ENCODE peak calls at places on chromosomes 5 and 9, in ten cellular contexts. One of them, this sample, is unnamed.

GRCh38 chr5:16626696-16627264 is 10.0 kb upstream of the RETREG1 start:
- DNase-seq in type B pancreatic cell: no peak
- DNase-seq in fibroblast of the aortic adventitia: no peak
- DNase-seq in right lobe of liver: no peak
- DNase-seq in activated T-helper 1 cell treated with anti-CD3 and anti-CD28 coated beads, Interleukin-12 subunit alpha, Interleukin-12 subunit beta, Interleukin-2, Interleukin-4 antibody, amounts not matched to agents 30 ng/mL and 10 ng/mL and 1 ng/mL, durations not matched to agents 14 hours and 24 hours and 36 hours: peak
- DNase-seq in cardiac fibroblast: peak
- DNase-seq in HCT116: no peak
- DNase-seq in nephron progenitor cell: no peak
- DNase-seq in AG04449: no peak
- DNase-seq in WTC11: no peak
- DNase-seq in this sample: no peak

GRCh38 chr9:91640428-91640827 is 216.8 kb upstream of the NFIL3 start:
- DNase-seq in type B pancreatic cell: no peak
- DNase-seq in fibroblast of the aortic adventitia: no peak
- DNase-seq in right lobe of liver: no peak
- DNase-seq in activated T-helper 1 cell treated with anti-CD3 and anti-CD28 coated beads, Interleukin-12 subunit alpha, Interleukin-12 subunit beta, Interleukin-2, Interleukin-4 antibody, amounts not matched to agents 30 ng/mL and 10 ng/mL and 1 ng/mL, durations not matched to agents 14 hours and 24 hours and 36 hours: no peak
- DNase-seq in cardiac fibroblast: no peak
- DNase-seq in HCT116: no peak
- DNase-seq in nephron progenitor cell: no peak
- DNase-seq in AG04449: no peak
- DNase-seq in WTC11: no peak
- DNase-seq in this sample: no peak

GRCh38 chr9:33637881-33638280 is 113.8 kb downstream of the ANKRD18B start:
- DNase-seq in type B pancreatic cell: no peak
- DNase-seq in fibroblast of the aortic adventitia: no peak
- DNase-seq in right lobe of liver: no peak
- DNase-seq in activated T-helper 1 cell treated with anti-CD3 and anti-CD28 coated beads, Interleukin-12 subunit alpha, Interleukin-12 subunit beta, Interleukin-2, Interleukin-4 antibody, amounts not matched to agents 30 ng/mL and 10 ng/mL and 1 ng/mL, durations not matched to agents 14 hours and 24 hours and 36 hours: no peak
- DNase-seq in cardiac fibroblast: no peak
- DNase-seq in HCT116: no peak
- DNase-seq in nephron progenitor cell: no peak
- DNase-seq in AG04449: no peak
- DNase-seq in WTC11: no peak
- DNase-seq in this sample: no peak

GRCh38 chr9:134622896-134623407 is 18.7 kb upstream of the COL5A1 start:
- DNase-seq in type B pancreatic cell: peak
- DNase-seq in fibroblast of the aortic adventitia: no peak
- DNase-seq in right lobe of liver: peak
- DNase-seq in activated T-helper 1 cell treated with anti-CD3 and anti-CD28 coated beads, Interleukin-12 subunit alpha, Interleukin-12 subunit beta, Interleukin-2, Interleukin-4 antibody, amounts not matched to agents 30 ng/mL and 10 ng/mL and 1 ng/mL, durations not matched to agents 14 hours and 24 hours and 36 hours: no peak
- DNase-seq in cardiac fibroblast: no peak
- DNase-seq in HCT116: no peak
- DNase-seq in nephron progenitor cell: no peak
- DNase-seq in AG04449: no peak
- DNase-seq in WTC11: peak
- DNase-seq in this sample: no peak

GRCh38 chr5:151451626-151452520 is 4.5 kb downstream of the SLC36A1 start:
- DNase-seq in type B pancreatic cell: no peak
- DNase-seq in fibroblast of the aortic adventitia: no peak
- DNase-seq in right lobe of liver: no peak
- DNase-seq in activated T-helper 1 cell treated with anti-CD3 and anti-CD28 coated beads, Interleukin-12 subunit alpha, Interleukin-12 subunit beta, Interleukin-2, Interleukin-4 antibody, amounts not matched to agents 30 ng/mL and 10 ng/mL and 1 ng/mL, durations not matched to agents 14 hours and 24 hours and 36 hours: no peak
- DNase-seq in cardiac fibroblast: peak
- DNase-seq in HCT116: no peak
- DNase-seq in nephron progenitor cell: no peak
- DNase-seq in AG04449: peak
- DNase-seq in WTC11: no peak
- DNase-seq in this sample: no peak

GRCh38 chr9:88680505-88681160 is 145.7 kb downstream of the NXNL2 start:
- DNase-seq in type B pancreatic cell: no peak
- DNase-seq in fibroblast of the aortic adventitia: peak
- DNase-seq in right lobe of liver: no peak
- DNase-seq in activated T-helper 1 cell treated with anti-CD3 and anti-CD28 coated beads, Interleukin-12 subunit alpha, Interleukin-12 subunit beta, Interleukin-2, Interleukin-4 antibody, amounts not matched to agents 30 ng/mL and 10 ng/mL and 1 ng/mL, durations not matched to agents 14 hours and 24 hours and 36 hours: no peak
- DNase-seq in cardiac fibroblast: peak
- DNase-seq in HCT116: no peak
- DNase-seq in nephron progenitor cell: no peak
- DNase-seq in AG04449: no peak
- DNase-seq in WTC11: no peak
- DNase-seq in this sample: no peak

GRCh38 chr9:106878081-106878837 is 15.3 kb downstream of the ZNF462 start:
- DNase-seq in type B pancreatic cell: no peak
- DNase-seq in fibroblast of the aortic adventitia: no peak
- DNase-seq in right lobe of liver: no peak
- DNase-seq in activated T-helper 1 cell treated with anti-CD3 and anti-CD28 coated beads, Interleukin-12 subunit alpha, Interleukin-12 subunit beta, Interleukin-2, Interleukin-4 antibody, amounts not matched to agents 30 ng/mL and 10 ng/mL and 1 ng/mL, durations not matched to agents 14 hours and 24 hours and 36 hours: no peak
- DNase-seq in cardiac fibroblast: no peak
- DNase-seq in HCT116: no peak
- DNase-seq in nephron progenitor cell: no peak
- DNase-seq in AG04449: no peak
- DNase-seq in WTC11: peak
- DNase-seq in this sample: no peak

GRCh38 chr5:93621340-93621872 is 38.4 kb downstream of the NR2F1 start:
- DNase-seq in type B pancreatic cell: peak
- DNase-seq in fibroblast of the aortic adventitia: no peak
- DNase-seq in right lobe of liver: peak
- DNase-seq in activated T-helper 1 cell treated with anti-CD3 and anti-CD28 coated beads, Interleukin-12 subunit alpha, Interleukin-12 subunit beta, Interleukin-2, Interleukin-4 antibody, amounts not matched to agents 30 ng/mL and 10 ng/mL and 1 ng/mL, durations not matched to agents 14 hours and 24 hours and 36 hours: no peak
- DNase-seq in cardiac fibroblast: peak
- DNase-seq in HCT116: no peak
- DNase-seq in nephron progenitor cell: peak
- DNase-seq in AG04449: no peak
- DNase-seq in WTC11: peak
- DNase-seq in this sample: peak

GRCh38 chr9:13621871-13622564 is 342.5 kb upstream of the MPDZ start:
- DNase-seq in type B pancreatic cell: no peak
- DNase-seq in fibroblast of the aortic adventitia: no peak
- DNase-seq in right lobe of liver: no peak
- DNase-seq in activated T-helper 1 cell treated with anti-CD3 and anti-CD28 coated beads, Interleukin-12 subunit alpha, Interleukin-12 subunit beta, Interleukin-2, Interleukin-4 antibody, amounts not matched to agents 30 ng/mL and 10 ng/mL and 1 ng/mL, durations not matched to agents 14 hours and 24 hours and 36 hours: no peak
- DNase-seq in cardiac fibroblast: no peak
- DNase-seq in HCT116: no peak
- DNase-seq in nephron progenitor cell: no peak
- DNase-seq in AG04449: no peak
- DNase-seq in WTC11: no peak
- DNase-seq in this sample: no peak

GRCh38 chr5:180553530-180553929 is 37.8 kb downstream of the SCGB3A1 start:
- DNase-seq in type B pancreatic cell: no peak
- DNase-seq in fibroblast of the aortic adventitia: no peak
- DNase-seq in right lobe of liver: no peak
- DNase-seq in activated T-helper 1 cell treated with anti-CD3 and anti-CD28 coated beads, Interleukin-12 subunit alpha, Interleukin-12 subunit beta, Interleukin-2, Interleukin-4 antibody, amounts not matched to agents 30 ng/mL and 10 ng/mL and 1 ng/mL, durations not matched to agents 14 hours and 24 hours and 36 hours: no peak
- DNase-seq in cardiac fibroblast: no peak
- DNase-seq in HCT116: no peak
- DNase-seq in nephron progenitor cell: no peak
- DNase-seq in AG04449: no peak
- DNase-seq in WTC11: no peak
- DNase-seq in this sample: no peak

GRCh38 chr5:141513021-141513626 is 24.2 kb downstream of the PCDHGC5 start:
- DNase-seq in type B pancreatic cell: peak
- DNase-seq in fibroblast of the aortic adventitia: no peak
- DNase-seq in right lobe of liver: no peak
- DNase-seq in activated T-helper 1 cell treated with anti-CD3 and anti-CD28 coated beads, Interleukin-12 subunit alpha, Interleukin-12 subunit beta, Interleukin-2, Interleukin-4 antibody, amounts not matched to agents 30 ng/mL and 10 ng/mL and 1 ng/mL, durations not matched to agents 14 hours and 24 hours and 36 hours: no peak
- DNase-seq in cardiac fibroblast: no peak
- DNase-seq in HCT116: no peak
- DNase-seq in nephron progenitor cell: peak
- DNase-seq in AG04449: no peak
- DNase-seq in WTC11: peak
- DNase-seq in this sample: no peak

GRCh38 chr5:133807348-133807747 is 161.1 kb downstream of the C5orf15 start:
- DNase-seq in type B pancreatic cell: no peak
- DNase-seq in fibroblast of the aortic adventitia: no peak
- DNase-seq in right lobe of liver: no peak
- DNase-seq in activated T-helper 1 cell treated with anti-CD3 and anti-CD28 coated beads, Interleukin-12 subunit alpha, Interleukin-12 subunit beta, Interleukin-2, Interleukin-4 antibody, amounts not matched to agents 30 ng/mL and 10 ng/mL and 1 ng/mL, durations not matched to agents 14 hours and 24 hours and 36 hours: no peak
- DNase-seq in cardiac fibroblast: no peak
- DNase-seq in HCT116: no peak
- DNase-seq in nephron progenitor cell: no peak
- DNase-seq in AG04449: no peak
- DNase-seq in WTC11: no peak
- DNase-seq in this sample: no peak

GRCh38 chr9:98481676-98482075 is 226.2 kb upstream of the TBC1D2 start:
- DNase-seq in type B pancreatic cell: no peak
- DNase-seq in fibroblast of the aortic adventitia: no peak
- DNase-seq in right lobe of liver: no peak
- DNase-seq in activated T-helper 1 cell treated with anti-CD3 and anti-CD28 coated beads, Interleukin-12 subunit alpha, Interleukin-12 subunit beta, Interleukin-2, Interleukin-4 antibody, amounts not matched to agents 30 ng/mL and 10 ng/mL and 1 ng/mL, durations not matched to agents 14 hours and 24 hours and 36 hours: no peak
- DNase-seq in cardiac fibroblast: no peak
- DNase-seq in HCT116: no peak
- DNase-seq in nephron progenitor cell: no peak
- DNase-seq in AG04449: no peak
- DNase-seq in WTC11: no peak
- DNase-seq in this sample: no peak

GRCh38 chr9:134365791-134366222 is 39.6 kb downstream of the RXRA start:
- DNase-seq in type B pancreatic cell: no peak
- DNase-seq in fibroblast of the aortic adventitia: peak
- DNase-seq in right lobe of liver: peak
- DNase-seq in activated T-helper 1 cell treated with anti-CD3 and anti-CD28 coated beads, Interleukin-12 subunit alpha, Interleukin-12 subunit beta, Interleukin-2, Interleukin-4 antibody, amounts not matched to agents 30 ng/mL and 10 ng/mL and 1 ng/mL, durations not matched to agents 14 hours and 24 hours and 36 hours: no peak
- DNase-seq in cardiac fibroblast: no peak
- DNase-seq in HCT116: no peak
- DNase-seq in nephron progenitor cell: peak
- DNase-seq in AG04449: no peak
- DNase-seq in WTC11: peak
- DNase-seq in this sample: peak

GRCh38 chr5:87329114-87329513 is 61.4 kb downstream of the RASA1 start:
- DNase-seq in type B pancreatic cell: no peak
- DNase-seq in fibroblast of the aortic adventitia: no peak
- DNase-seq in right lobe of liver: no peak
- DNase-seq in activated T-helper 1 cell treated with anti-CD3 and anti-CD28 coated beads, Interleukin-12 subunit alpha, Interleukin-12 subunit beta, Interleukin-2, Interleukin-4 antibody, amounts not matched to agents 30 ng/mL and 10 ng/mL and 1 ng/mL, durations not matched to agents 14 hours and 24 hours and 36 hours: no peak
- DNase-seq in cardiac fibroblast: no peak
- DNase-seq in HCT116: no peak
- DNase-seq in nephron progenitor cell: no peak
- DNase-seq in AG04449: no peak
- DNase-seq in WTC11: no peak
- DNase-seq in this sample: no peak

GRCh38 chr5:88377240-88377639 is 108.6 kb upstream of the TMEM161B start:
- DNase-seq in type B pancreatic cell: no peak
- DNase-seq in fibroblast of the aortic adventitia: no peak
- DNase-seq in right lobe of liver: no peak
- DNase-seq in activated T-helper 1 cell treated with anti-CD3 and anti-CD28 coated beads, Interleukin-12 subunit alpha, Interleukin-12 subunit beta, Interleukin-2, Interleukin-4 antibody, amounts not matched to agents 30 ng/mL and 10 ng/mL and 1 ng/mL, durations not matched to agents 14 hours and 24 hours and 36 hours: no peak
- DNase-seq in cardiac fibroblast: no peak
- DNase-seq in HCT116: no peak
- DNase-seq in nephron progenitor cell: no peak
- DNase-seq in AG04449: no peak
- DNase-seq in WTC11: no peak
- DNase-seq in this sample: no peak

GRCh38 chr9:5884191-5884590 is 6.5 kb upstream of the MLANA start:
- DNase-seq in type B pancreatic cell: no peak
- DNase-seq in fibroblast of the aortic adventitia: no peak
- DNase-seq in right lobe of liver: no peak
- DNase-seq in activated T-helper 1 cell treated with anti-CD3 and anti-CD28 coated beads, Interleukin-12 subunit alpha, Interleukin-12 subunit beta, Interleukin-2, Interleukin-4 antibody, amounts not matched to agents 30 ng/mL and 10 ng/mL and 1 ng/mL, durations not matched to agents 14 hours and 24 hours and 36 hours: no peak
- DNase-seq in cardiac fibroblast: no peak
- DNase-seq in HCT116: no peak
- DNase-seq in nephron progenitor cell: no peak
- DNase-seq in AG04449: no peak
- DNase-seq in WTC11: no peak
- DNase-seq in this sample: no peak

GRCh38 chr9:32431196-32431595 is 46.8 kb downstream of the ACO1 start:
- DNase-seq in type B pancreatic cell: no peak
- DNase-seq in fibroblast of the aortic adventitia: peak
- DNase-seq in right lobe of liver: no peak
- DNase-seq in activated T-helper 1 cell treated with anti-CD3 and anti-CD28 coated beads, Interleukin-12 subunit alpha, Interleukin-12 subunit beta, Interleukin-2, Interleukin-4 antibody, amounts not matched to agents 30 ng/mL and 10 ng/mL and 1 ng/mL, durations not matched to agents 14 hours and 24 hours and 36 hours: no peak
- DNase-seq in cardiac fibroblast: peak
- DNase-seq in HCT116: no peak
- DNase-seq in nephron progenitor cell: no peak
- DNase-seq in AG04449: no peak
- DNase-seq in WTC11: no peak
- DNase-seq in this sample: no peak

GRCh38 chr5:62030326-62030725 is 275.7 kb upstream of the KIF2A start:
- DNase-seq in type B pancreatic cell: no peak
- DNase-seq in fibroblast of the aortic adventitia: no peak
- DNase-seq in right lobe of liver: no peak
- DNase-seq in activated T-helper 1 cell treated with anti-CD3 and anti-CD28 coated beads, Interleukin-12 subunit alpha, Interleukin-12 subunit beta, Interleukin-2, Interleukin-4 antibody, amounts not matched to agents 30 ng/mL and 10 ng/mL and 1 ng/mL, durations not matched to agents 14 hours and 24 hours and 36 hours: no peak
- DNase-seq in cardiac fibroblast: no peak
- DNase-seq in HCT116: no peak
- DNase-seq in nephron progenitor cell: no peak
- DNase-seq in AG04449: no peak
- DNase-seq in WTC11: no peak
- DNase-seq in this sample: no peak

GRCh38 chr9:94973491-94973941 is 247.0 kb downstream of the AOPEP start:
- DNase-seq in type B pancreatic cell: no peak
- DNase-seq in fibroblast of the aortic adventitia: peak
- DNase-seq in right lobe of liver: no peak
- DNase-seq in activated T-helper 1 cell treated with anti-CD3 and anti-CD28 coated beads, Interleukin-12 subunit alpha, Interleukin-12 subunit beta, Interleukin-2, Interleukin-4 antibody, amounts not matched to agents 30 ng/mL and 10 ng/mL and 1 ng/mL, durations not matched to agents 14 hours and 24 hours and 36 hours: no peak
- DNase-seq in cardiac fibroblast: peak
- DNase-seq in HCT116: no peak
- DNase-seq in nephron progenitor cell: no peak
- DNase-seq in AG04449: no peak
- DNase-seq in WTC11: no peak
- DNase-seq in this sample: no peak

GRCh38 chr5:59842999-59843398 is 50.5 kb downstream of the PDE4D start:
- DNase-seq in type B pancreatic cell: no peak
- DNase-seq in fibroblast of the aortic adventitia: peak
- DNase-seq in right lobe of liver: no peak
- DNase-seq in activated T-helper 1 cell treated with anti-CD3 and anti-CD28 coated beads, Interleukin-12 subunit alpha, Interleukin-12 subunit beta, Interleukin-2, Interleukin-4 antibody, amounts not matched to agents 30 ng/mL and 10 ng/mL and 1 ng/mL, durations not matched to agents 14 hours and 24 hours and 36 hours: no peak
- DNase-seq in cardiac fibroblast: no peak
- DNase-seq in HCT116: no peak
- DNase-seq in nephron progenitor cell: no peak
- DNase-seq in AG04449: no peak
- DNase-seq in WTC11: no peak
- DNase-seq in this sample: no peak

GRCh38 chr9:15725953-15726352 is 173.1 kb downstream of the CCDC171 start:
- DNase-seq in type B pancreatic cell: no peak
- DNase-seq in fibroblast of the aortic adventitia: peak
- DNase-seq in right lobe of liver: no peak
- DNase-seq in activated T-helper 1 cell treated with anti-CD3 and anti-CD28 coated beads, Interleukin-12 subunit alpha, Interleukin-12 subunit beta, Interleukin-2, Interleukin-4 antibody, amounts not matched to agents 30 ng/mL and 10 ng/mL and 1 ng/mL, durations not matched to agents 14 hours and 24 hours and 36 hours: no peak
- DNase-seq in cardiac fibroblast: no peak
- DNase-seq in HCT116: no peak
- DNase-seq in nephron progenitor cell: no peak
- DNase-seq in AG04449: peak
- DNase-seq in WTC11: no peak
- DNase-seq in this sample: no peak

GRCh38 chr5:176596689-176597416 is 13.1 kb downstream of the GPRIN1 start:
- DNase-seq in type B pancreatic cell: no peak
- DNase-seq in fibroblast of the aortic adventitia: no peak
- DNase-seq in right lobe of liver: peak
- DNase-seq in activated T-helper 1 cell treated with anti-CD3 and anti-CD28 coated beads, Interleukin-12 subunit alpha, Interleukin-12 subunit beta, Interleukin-2, Interleukin-4 antibody, amounts not matched to agents 30 ng/mL and 10 ng/mL and 1 ng/mL, durations not matched to agents 14 hours and 24 hours and 36 hours: peak
- DNase-seq in cardiac fibroblast: peak
- DNase-seq in HCT116: no peak
- DNase-seq in nephron progenitor cell: peak
- DNase-seq in AG04449: no peak
- DNase-seq in WTC11: peak
- DNase-seq in this sample: no peak

GRCh38 chr5:56589486-56589870 is 225.9 kb upstream of the MAP3K1 start:
- DNase-seq in type B pancreatic cell: no peak
- DNase-seq in fibroblast of the aortic adventitia: no peak
- DNase-seq in right lobe of liver: no peak
- DNase-seq in activated T-helper 1 cell treated with anti-CD3 and anti-CD28 coated beads, Interleukin-12 subunit alpha, Interleukin-12 subunit beta, Interleukin-2, Interleukin-4 antibody, amounts not matched to agents 30 ng/mL and 10 ng/mL and 1 ng/mL, durations not matched to agents 14 hours and 24 hours and 36 hours: no peak
- DNase-seq in cardiac fibroblast: no peak
- DNase-seq in HCT116: no peak
- DNase-seq in nephron progenitor cell: no peak
- DNase-seq in AG04449: no peak
- DNase-seq in WTC11: no peak
- DNase-seq in this sample: no peak

GRCh38 chr5:155616779-155617392 is 603.3 kb downstream of the KIF4B start:
- DNase-seq in type B pancreatic cell: no peak
- DNase-seq in fibroblast of the aortic adventitia: no peak
- DNase-seq in right lobe of liver: peak
- DNase-seq in activated T-helper 1 cell treated with anti-CD3 and anti-CD28 coated beads, Interleukin-12 subunit alpha, Interleukin-12 subunit beta, Interleukin-2, Interleukin-4 antibody, amounts not matched to agents 30 ng/mL and 10 ng/mL and 1 ng/mL, durations not matched to agents 14 hours and 24 hours and 36 hours: peak
- DNase-seq in cardiac fibroblast: peak
- DNase-seq in HCT116: no peak
- DNase-seq in nephron progenitor cell: peak
- DNase-seq in AG04449: no peak
- DNase-seq in WTC11: peak
- DNase-seq in this sample: peak

GRCh38 chr9:88643931-88644330 is 109.0 kb downstream of the NXNL2 start:
- DNase-seq in type B pancreatic cell: no peak
- DNase-seq in fibroblast of the aortic adventitia: no peak
- DNase-seq in right lobe of liver: no peak
- DNase-seq in activated T-helper 1 cell treated with anti-CD3 and anti-CD28 coated beads, Interleukin-12 subunit alpha, Interleukin-12 subunit beta, Interleukin-2, Interleukin-4 antibody, amounts not matched to agents 30 ng/mL and 10 ng/mL and 1 ng/mL, durations not matched to agents 14 hours and 24 hours and 36 hours: no peak
- DNase-seq in cardiac fibroblast: no peak
- DNase-seq in HCT116: no peak
- DNase-seq in nephron progenitor cell: no peak
- DNase-seq in AG04449: no peak
- DNase-seq in WTC11: no peak
- DNase-seq in this sample: no peak

GRCh38 chr5:180201051-180201987 is 7.7 kb downstream of the RASGEF1C start:
- DNase-seq in type B pancreatic cell: no peak
- DNase-seq in fibroblast of the aortic adventitia: peak
- DNase-seq in right lobe of liver: no peak
- DNase-seq in activated T-helper 1 cell treated with anti-CD3 and anti-CD28 coated beads, Interleukin-12 subunit alpha, Interleukin-12 subunit beta, Interleukin-2, Interleukin-4 antibody, amounts not matched to agents 30 ng/mL and 10 ng/mL and 1 ng/mL, durations not matched to agents 14 hours and 24 hours and 36 hours: no peak
- DNase-seq in cardiac fibroblast: peak
- DNase-seq in HCT116: peak
- DNase-seq in nephron progenitor cell: no peak
- DNase-seq in AG04449: no peak
- DNase-seq in WTC11: peak
- DNase-seq in this sample: peak

GRCh38 chr5:172771439-172772111 is 580 bp upstream of the DUSP1 start:
- DNase-seq in type B pancreatic cell: no peak
- DNase-seq in fibroblast of the aortic adventitia: peak
- DNase-seq in right lobe of liver: no peak
- DNase-seq in activated T-helper 1 cell treated with anti-CD3 and anti-CD28 coated beads, Interleukin-12 subunit alpha, Interleukin-12 subunit beta, Interleukin-2, Interleukin-4 antibody, amounts not matched to agents 30 ng/mL and 10 ng/mL and 1 ng/mL, durations not matched to agents 14 hours and 24 hours and 36 hours: no peak
- DNase-seq in cardiac fibroblast: peak
- DNase-seq in HCT116: no peak
- DNase-seq in nephron progenitor cell: no peak
- DNase-seq in AG04449: no peak
- DNase-seq in WTC11: no peak
- DNase-seq in this sample: no peak

This sample was measured in D341Med.